ENCODE peak calls at places on chromosome 21, in eight cellular contexts. O is K562; L is CD8-positive, alpha-beta T cell; U is pancreas; D is right lobe of liver; Q is Panc1; A is upper lobe of left lung; I is RWPE2. R is an unnamed sample.

GRCh38 chr21:17513214-17514123 is 626 bp downstream of the CXADR start:
- ATAC-seq in D (peak; percentile 54), O (peak; percentile 54), U (peak; percentile 51), L (peak; percentile 25), A (peak; percentile 67), I (peak; percentile 56), Q (peak; percentile 55), R (peak; percentile 54)

GRCh38 chr21:26057488-26058170 is 112.9 kb downstream of the APP start:
- ATAC-seq in U (no peak), D (peak; percentile 33), L (no peak), Q (no peak), O (no peak), I (no peak), A (no peak), R (no peak)

GRCh38 chr21:23886828-23887708 is 1720.2 kb downstream of the MRPL39 start:
- ATAC-seq in U (no peak), A (no peak), Q (peak; percentile 53), D (no peak), O (peak; percentile 64), L (peak; percentile 20), I (no peak), R (no peak)

GRCh38 chr21:17396948-17397347 is 115.9 kb upstream of the CXADR start:
- ATAC-seq in U (no peak), I (no peak), L (no peak), D (no peak), A (no peak), Q (no peak), O (no peak), R (no peak)

GRCh38 chr21:42681296-42682206 is 28.1 kb downstream of the PDE9A start:
- ATAC-seq in D (no peak), Q (no peak), O (no peak), I (no peak), L (peak; percentile 20), A (no peak), U (no peak), R (no peak)

GRCh38 chr21:42287193-42288083 is 27.8 kb downstream of the TFF3 start:
- ATAC-seq in A (no peak), O (no peak), D (no peak), L (no peak), I (no peak), Q (no peak), U (no peak), R (no peak)

GRCh38 chr21:29669416-29669815 is 270.4 kb downstream of the GRIK1 start:
- ATAC-seq in A (no peak), L (no peak), U (no peak), Q (no peak), I (no peak), O (no peak), D (no peak), R (no peak)

GRCh38 chr21:31484219-31484618 is 140.2 kb upstream of the TIAM1 start:
- ATAC-seq in Q (no peak), A (no peak), U (no peak), L (no peak), D (no peak), O (no peak), I (no peak), R (no peak)

GRCh38 chr21:17293194-17293593 is 219.6 kb upstream of the CXADR start:
- ATAC-seq in A (peak; percentile 76), D (no peak), U (no peak), L (no peak), O (no peak), I (no peak), Q (no peak), R (no peak)

GRCh38 chr21:17523007-17523451 is 10.2 kb downstream of the CXADR start:
- ATAC-seq in D (peak; percentile 91), O (no peak), U (no peak), Q (peak; percentile 41), I (peak; percentile 50), A (no peak), L (no peak), R (no peak)

GRCh38 chr21:41641510-41641815 is 125.4 kb downstream of the RIPK4 start:
- ATAC-seq in O (no peak), I (peak; percentile 20), A (no peak), D (no peak), U (no peak), L (no peak), Q (peak; percentile 77), R (no peak)

GRCh38 chr21:23247334-23247733 is 2249.1 kb downstream of the NCAM2 start:
- ATAC-seq in D (no peak), U (no peak), L (no peak), I (no peak), A (no peak), O (no peak), Q (no peak), R (no peak)

GRCh38 chr21:19246018-19246417 is 842.4 kb upstream of the TMPRSS15 start:
- ATAC-seq in U (no peak), Q (no peak), O (peak; percentile 77), A (no peak), D (no peak), L (no peak), I (no peak), R (no peak)

GRCh38 chr21:17463441-17463840 is 49.4 kb upstream of the CXADR start:
- ATAC-seq in D (no peak), I (peak; percentile 67), O (peak; percentile 25), U (no peak), L (no peak), A (peak; percentile 60), Q (peak; percentile 68), R (peak; percentile 43)

GRCh38 chr21:18411565-18411964 is 8.0 kb upstream of the TMPRSS15 start:
- ATAC-seq in U (no peak), D (no peak), A (no peak), O (no peak), I (no peak), Q (no peak), L (no peak), R (no peak)

GRCh38 chr21:31180256-31181088 is 142.2 kb upstream of the KRTAP19-8 start:
- ATAC-seq in L (no peak), Q (peak; percentile 63), O (peak; percentile 83), A (no peak), I (no peak), U (no peak), D (peak; percentile 68), R (no peak)

GRCh38 chr21:33241846-33242245 is 12.1 kb downstream of the IFNAR2 start:
- ATAC-seq in D (no peak), O (no peak), U (no peak), Q (no peak), A (no peak), L (peak; percentile 50), I (no peak), R (no peak)

DNA sequence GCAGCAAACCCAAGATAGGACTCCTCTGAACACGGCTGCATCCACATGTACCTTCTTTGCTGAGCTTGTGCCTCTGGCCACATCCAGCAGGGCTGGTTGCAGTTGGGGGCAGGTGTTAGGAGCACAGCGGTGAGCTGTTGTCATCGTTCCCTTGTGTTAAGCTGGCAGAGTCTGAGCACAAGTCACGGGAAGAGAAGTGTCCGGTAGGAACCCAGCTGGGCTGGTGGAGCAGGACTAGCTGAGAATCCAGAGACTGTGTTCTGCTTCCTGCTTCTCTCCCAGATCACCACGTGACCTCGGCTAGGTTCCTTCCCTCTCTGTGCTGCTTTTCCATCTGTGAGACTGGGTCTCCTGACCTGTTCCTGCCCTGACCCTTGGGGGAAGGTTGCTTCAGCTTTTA is 105.1 kb downstream of the PCBP3 start:
- ATAC-seq in Q (no peak), L (no peak), I (no peak), O (no peak), A (no peak), D (peak; percentile 21), U (no peak), R (no peak)
- H3K27ac ChIP-seq in Q (no peak overlapping the region), L (no peak overlapping the region), I (no peak overlapping the region), O (no peak overlapping the region), A (no peak overlapping the region), D (no peak overlapping the region), U (no peak overlapping the region), R (no peak overlapping the region)

GRCh38 chr21:43736224-43736883 is 17.4 kb downstream of the PDXK start:
- ATAC-seq in L (no peak), O (no peak), A (no peak), Q (no peak), I (no peak), D (no peak), U (no peak), R (no peak)

GRCh38 chr21:43733529-43734071 is 14.7 kb downstream of the PDXK start:
- ATAC-seq in U (no peak), Q (no peak), D (no peak), A (peak; percentile 3), O (no peak), L (no peak), I (peak; percentile 17), R (no peak)

GRCh38 chr21:43734131-43734634 is 15.3 kb downstream of the PDXK start:
- ATAC-seq in I (peak; percentile 24), L (peak; percentile 54), O (no peak), A (peak; percentile 84), D (peak; percentile 17), Q (no peak), U (peak; percentile 68), R (peak; percentile 6)

GRCh38 chr21:43734830-43735229 is 15.9 kb downstream of the PDXK start:
- ATAC-seq in D (no peak), L (no peak), O (no peak), U (no peak), A (peak; percentile 75), Q (no peak), I (no peak), R (peak; percentile 41)

DNA sequence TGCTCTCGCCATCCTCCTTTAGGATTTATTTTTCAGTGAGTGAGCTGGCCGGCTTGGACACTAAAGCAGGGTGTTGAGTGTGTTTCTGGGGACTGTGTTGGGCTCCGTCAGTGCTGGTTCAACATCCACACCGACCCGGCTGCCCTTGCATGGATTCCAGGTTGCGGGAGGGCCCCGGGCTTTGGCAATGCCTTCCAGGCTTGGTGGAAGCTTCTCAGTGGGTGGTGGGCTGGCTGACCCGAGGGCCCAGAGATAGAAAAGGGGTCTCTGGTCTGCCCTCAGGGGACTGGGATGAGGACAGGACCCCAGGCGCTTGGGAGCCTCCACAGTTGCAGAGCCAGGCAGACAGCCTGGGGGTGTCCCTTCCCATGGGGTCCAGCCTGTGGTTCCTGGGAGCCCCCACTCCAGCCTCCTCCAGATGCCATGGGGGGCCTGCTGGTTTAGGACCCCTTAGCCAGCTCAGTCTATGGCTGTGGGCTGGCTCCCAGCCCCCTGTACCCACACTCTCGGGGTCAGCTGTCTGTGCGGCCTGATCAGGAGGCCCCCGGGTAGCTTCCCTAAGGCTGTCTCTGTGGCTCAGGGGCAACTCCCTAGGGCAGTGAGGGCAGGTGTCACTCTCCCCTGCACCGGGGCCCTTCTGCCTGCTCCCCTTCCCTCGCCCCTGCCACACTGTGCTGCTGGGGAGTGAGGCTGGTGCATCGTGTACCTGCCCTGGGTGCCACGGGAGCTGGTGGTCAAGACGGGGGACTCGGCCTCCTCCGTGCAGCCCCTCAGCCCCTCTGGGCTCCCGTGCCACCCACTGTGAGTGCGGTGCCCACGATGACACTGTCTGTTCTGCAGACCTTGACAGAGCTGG is 16.5 kb downstream of the PDXK start:
- ATAC-seq in Q (no peak), A (no peak), L (no peak), I (no peak), D (no peak), O (no peak), U (no peak), R (peak; percentile 1)
- H3K27ac ChIP-seq in Q (peak overlapping the region; percentile 68), A (peak overlapping the region; percentile 69), L (no peak overlapping the region), I (peak overlapping the region; percentile 96), D (no peak overlapping the region), O (no peak overlapping the region), U (no peak overlapping the region), R (peak overlapping the region; percentile 77)

GRCh38 chr21:36750579-36750959 is 51.7 kb downstream of the SIM2 start:
- ATAC-seq in D (no peak), O (no peak), I (no peak), L (no peak), U (no peak), Q (no peak), A (no peak), R (no peak)
- H3K27ac ChIP-seq in D (no peak overlapping the region), O (no peak overlapping the region), I (no peak overlapping the region), L (no peak overlapping the region), U (no peak overlapping the region), Q (no peak overlapping the region), A (no peak overlapping the region), R (no peak overlapping the region)

GRCh38 chr21:38289697-38290096 is 32.9 kb downstream of the KCNJ15 start:
- ATAC-seq in I (peak; percentile 92), D (no peak), A (peak; percentile 89), O (no peak), U (no peak), Q (no peak), L (no peak), R (peak; percentile 66)
- H3K27ac ChIP-seq in I (peak overlapping the region; percentile 98), D (peak overlapping the region; percentile 18), A (peak overlapping the region; percentile 80), O (no peak overlapping the region), U (no peak overlapping the region), Q (no peak overlapping the region), L (no peak overlapping the region), R (no peak overlapping the region)

R was measured in gastroesophageal sphincter.